ENCODE peak calls at places on chromosomes 2 and 18, in seven cellular contexts. B is astrocyte of the cerebellum; P is H9; N is CD8-positive, alpha-beta T cell; D is fibroblast of the aortic adventitia; X is K562; K is B cell. J is an unnamed sample.
A peak's percentile ranks its signal among the peaks of the same experiment; 100 is the strongest.

GRCh38 chr2:160876029-160876428 is 284.2 kb upstream of the TANK start:
- DNase-seq in B (no peak), P (no peak), N (no peak), D (no peak), X (no peak), K (no peak), J (no peak)

GRCh38 chr2:19473415-19473814 is 115.0 kb upstream of the OSR1 start:
- DNase-seq in B (no peak), P (no peak), N (no peak), D (no peak), X (no peak), K (no peak), J (no peak)

GRCh38 chr2:157055660-157056199 is 201.8 kb upstream of the GALNT5 start:
- DNase-seq in B (peak; percentile 29), P (no peak), N (no peak), D (peak; percentile 76), X (peak; percentile 29), K (no peak), J (no peak)

GRCh38 chr18:48228301-48228715 is 180.9 kb downstream of the ZBTB7C start:
- DNase-seq in B (no peak), P (no peak), N (no peak), D (peak; percentile 57), X (no peak), K (no peak), J (no peak)

GRCh38 chr2:135985826-135986393 is 484 bp upstream of the DARS1 start:
- DNase-seq in B (no peak), P (no peak), N (no peak), D (no peak), X (no peak), K (no peak), J (no peak)

GRCh38 chr2:16615687-16616615 is 49.7 kb downstream of the CYRIA start:
- DNase-seq in B (no peak), P (peak; percentile 54), N (no peak), D (no peak), X (no peak), K (no peak), J (no peak)

GRCh38 chr2:190342601-190343000 is 788 bp upstream of the INPP1 start:
- DNase-seq in B (no peak), P (no peak), N (no peak), D (no peak), X (no peak), K (no peak), J (no peak)

GRCh38 chr2:218229239-218229638 is 12.2 kb downstream of the ARPC2 start:
- DNase-seq in B (peak; percentile 54), P (no peak), N (no peak), D (peak; percentile 82), X (no peak), K (peak; percentile 16), J (peak; percentile 72)

GRCh38 chr2:45013229-45014015 is 4.2 kb upstream of the SIX2 start:
- DNase-seq in B (no peak), P (peak; percentile 59), N (no peak), D (no peak), X (no peak), K (peak; percentile 46), J (no peak)

GRCh38 chr18:3758531-3758930 is 308.6 kb downstream of the TGIF1 start:
- DNase-seq in B (peak; percentile 8), P (no peak), N (no peak), D (peak; percentile 42), X (peak; percentile 20), K (no peak), J (no peak)

GRCh38 chr2:234960091-234961088 is 8.6 kb downstream of the SH3BP4 start:
- DNase-seq in B (no peak), P (no peak), N (no peak), D (no peak), X (no peak), K (no peak), J (no peak)

GRCh38 chr18:24616638-24617037 is 156.2 kb downstream of the HRH4 start:
- DNase-seq in B (no peak), P (peak; percentile 29), N (no peak), D (no peak), X (no peak), K (no peak), J (no peak)

GRCh38 chr18:58231930-58232329 is 187.9 kb downstream of the NEDD4L start:
- DNase-seq in B (no peak), P (no peak), N (no peak), D (no peak), X (peak; percentile 53), K (no peak), J (no peak)

GRCh38 chr18:12057419-12058039 is 36.1 kb upstream of the ANKRD62 start:
- DNase-seq in B (no peak), P (peak; percentile 67), N (no peak), D (no peak), X (no peak), K (no peak), J (no peak)

GRCh38 chr18:5874336-5874735 is 21.0 kb downstream of the TMEM200C start:
- DNase-seq in B (no peak), P (no peak), N (no peak), D (no peak), X (no peak), K (no peak), J (no peak)

GRCh38 chr2:166384774-166385173 is 9.0 kb upstream of the SCN9A start:
- DNase-seq in B (peak; percentile 47), P (no peak), N (no peak), D (peak; percentile 65), X (peak; percentile 57), K (no peak), J (no peak)

GRCh38 chr18:46447792-46448191 is 209.2 kb downstream of the LOXHD1 start:
- DNase-seq in B (no peak), P (no peak), N (no peak), D (no peak), X (no peak), K (no peak), J (no peak)

GRCh38 chr18:75130591-75131274 is 78.2 kb downstream of the PTGR3 start:
- DNase-seq in B (peak; percentile 8), P (no peak), N (no peak), D (peak; percentile 35), X (no peak), K (no peak), J (no peak)

GRCh38 chr18:29378739-29379138 is 1201.8 kb upstream of the CDH2 start:
- DNase-seq in B (no peak), P (no peak), N (no peak), D (peak; percentile 11), X (no peak), K (no peak), J (no peak)

GRCh38 chr2:9018534-9018933 is 15.1 kb upstream of the MBOAT2 start:
- DNase-seq in B (no peak), P (no peak), N (no peak), D (peak; percentile 22), X (no peak), K (no peak), J (no peak)

GRCh38 chr2:172861163-172861562 is 125.5 kb downstream of the RAPGEF4 start:
- DNase-seq in B (no peak), P (no peak), N (no peak), D (no peak), X (no peak), K (no peak), J (no peak)

GRCh38 chr2:222290691-222291484 is 7.9 kb downstream of the PAX3 start:
- DNase-seq in B (peak; percentile 69), P (peak; percentile 91), N (no peak), D (no peak), X (no peak), K (no peak), J (no peak)
- TF ChIP-seq CTCF in B (peak; percentile 14), P (no peak), N (no peak), D (no peak), X (no peak), K (no peak), J (no peak)

DNA sequence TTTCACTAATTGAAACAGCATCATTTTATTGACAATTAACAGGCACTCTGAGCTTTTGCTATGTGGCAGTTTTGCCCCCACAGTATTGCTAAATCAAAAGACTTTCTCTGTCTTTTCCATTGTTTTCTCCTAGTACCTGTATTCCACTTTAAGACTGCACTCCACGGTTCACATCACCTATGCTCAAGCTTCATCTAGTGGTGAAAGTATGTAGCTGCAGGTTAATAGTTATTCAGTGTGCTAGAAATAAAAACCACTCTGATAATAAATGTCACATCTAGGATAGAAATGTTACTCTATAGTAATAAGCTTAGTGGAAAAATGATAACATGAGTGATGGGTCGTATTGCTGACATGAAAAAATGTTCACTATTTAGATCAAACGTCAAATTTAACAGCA is 24.6 kb downstream of the ARL6IP6 start:
- DNase-seq in B (no peak), P (no peak), N (no peak), D (no peak), X (peak; percentile 20), K (no peak), J (no peak)
- TF ChIP-seq CTCF in B (peak; percentile 68), P (peak; percentile 62), N (peak; percentile 42), D (peak; percentile 69), X (no peak), K (peak; percentile 65), J (peak; percentile 63)

GRCh38 chr2:33205693-33206434 is 259.1 kb downstream of the LTBP1 start:
- DNase-seq in B (peak; percentile 44), P (no peak), N (no peak), D (no peak), X (no peak), K (no peak), J (no peak)

GRCh38 chr2:33210626-33211025 is 263.9 kb downstream of the LTBP1 start:
- DNase-seq in B (peak; percentile 90), P (no peak), N (no peak), D (peak; percentile 98), X (peak; percentile 9), K (no peak), J (peak; percentile 93)

GRCh38 chr2:33207336-33207735 is 260.6 kb downstream of the LTBP1 start:
- DNase-seq in B (no peak), P (no peak), N (no peak), D (peak; percentile 71), X (no peak), K (no peak), J (no peak)

GRCh38 chr2:33209976-33210375 is 263.2 kb downstream of the LTBP1 start:
- DNase-seq in B (no peak), P (no peak), N (no peak), D (peak; percentile 73), X (peak; percentile 34), K (no peak), J (no peak)

GRCh38 chr2:33208400-33208799 is 261.6 kb downstream of the LTBP1 start:
- DNase-seq in B (no peak), P (no peak), N (no peak), D (no peak), X (no peak), K (no peak), J (no peak)
- TF ChIP-seq CTCF in B (no peak), P (no peak), N (no peak), D (no peak), X (no peak), K (no peak), J (no peak)

GRCh38 chr2:238667008-238667407 is 180.9 kb upstream of the TWIST2 start:
- DNase-seq in B (no peak), P (no peak), N (no peak), D (peak; percentile 35), X (no peak), K (no peak), J (no peak)

GRCh38 chr2:238666543-238666942 is 181.3 kb upstream of the TWIST2 start:
- DNase-seq in B (no peak), P (no peak), N (no peak), D (no peak), X (no peak), K (no peak), J (no peak)

GRCh38 chr2:238668426-238668825 is 179.5 kb upstream of the TWIST2 start:
- DNase-seq in B (no peak), P (no peak), N (no peak), D (no peak), X (no peak), K (no peak), J (no peak)

GRCh38 chr2:238658820-238659219 is 189.1 kb upstream of the TWIST2 start:
- DNase-seq in B (no peak), P (no peak), N (no peak), D (no peak), X (no peak), K (no peak), J (no peak)

GRCh38 chr2:238663586-238663985 is 184.3 kb upstream of the TWIST2 start:
- DNase-seq in B (no peak), P (no peak), N (no peak), D (no peak), X (no peak), K (no peak), J (no peak)
- TF ChIP-seq CTCF in B (no peak), P (no peak), N (no peak), D (no peak), X (no peak), K (no peak), J (no peak)